ENCODE peak calls at places on chromosome 15, in four cellular contexts. One of them, this sample, is unnamed.

GRCh38 chr15:80068578-80068977 is 9.1 kb downstream of the ZFAND6 start:
- DNase-seq in epithelial cell of esophagus: no peak
- DNase-seq in Caco-2: no peak
- DNase-seq in foreskin fibroblast: peak
- DNase-seq in this sample: no peak

GRCh38 chr15:42453826-42454225 is 37.1 kb downstream of the ZNF106 start:
- DNase-seq in foreskin fibroblast: no peak
- DNase-seq in Caco-2: no peak
- DNase-seq in epithelial cell of esophagus: no peak
- DNase-seq in this sample: no peak

GRCh38 chr15:57403532-57403931 is 27.2 kb downstream of the CGNL1 start:
- DNase-seq in Caco-2: no peak
- DNase-seq in epithelial cell of esophagus: no peak
- DNase-seq in foreskin fibroblast: peak
- DNase-seq in this sample: no peak

GRCh38 chr15:101451192-101451799 is 38.2 kb downstream of the PCSK6 start:
- DNase-seq in Caco-2: no peak
- DNase-seq in epithelial cell of esophagus: no peak
- DNase-seq in foreskin fibroblast: peak
- DNase-seq in this sample: no peak

GRCh38 chr15:62112616-62113593 is 46.1 kb downstream of the C2CD4A start:
- DNase-seq in Caco-2: no peak
- DNase-seq in foreskin fibroblast: peak
- DNase-seq in epithelial cell of esophagus: peak
- DNase-seq in this sample: peak

GRCh38 chr15:45179221-45179985 is 8.4 kb downstream of the SHF start:
- DNase-seq in epithelial cell of esophagus: peak
- DNase-seq in Caco-2: no peak
- DNase-seq in foreskin fibroblast: peak
- DNase-seq in this sample: no peak

GRCh38 chr15:52709172-52709979 is 30.2 kb upstream of the ATOSA start:
- DNase-seq in foreskin fibroblast: no peak
- DNase-seq in Caco-2: peak
- DNase-seq in epithelial cell of esophagus: peak
- DNase-seq in this sample: no peak

GRCh38 chr15:60722328-60723112 is 243.6 kb upstream of the ICE2 start:
- DNase-seq in epithelial cell of esophagus: no peak
- DNase-seq in foreskin fibroblast: no peak
- DNase-seq in Caco-2: no peak
- DNase-seq in this sample: no peak

GRCh38 chr15:44092221-44092620 is 102.8 kb downstream of the FRMD5 start:
- DNase-seq in foreskin fibroblast: peak
- DNase-seq in Caco-2: no peak
- DNase-seq in epithelial cell of esophagus: peak
- DNase-seq in this sample: peak

GRCh38 chr15:43769584-43770228 is 7.1 kb downstream of the ELL3 start:
- DNase-seq in foreskin fibroblast: peak
- DNase-seq in Caco-2: peak
- DNase-seq in epithelial cell of esophagus: peak
- DNase-seq in this sample: no peak

GRCh38 chr15:101455291-101455916 is 34.1 kb downstream of the PCSK6 start:
- DNase-seq in foreskin fibroblast: peak
- DNase-seq in Caco-2: no peak
- DNase-seq in epithelial cell of esophagus: no peak
- DNase-seq in this sample: no peak

GRCh38 chr15:61582092-61582491 is 353.0 kb upstream of the RORA start:
- DNase-seq in Caco-2: no peak
- DNase-seq in epithelial cell of esophagus: no peak
- DNase-seq in foreskin fibroblast: no peak
- DNase-seq in this sample: no peak

GRCh38 chr15:83848315-83849050 is 194.6 kb downstream of the ADAMTSL3 start:
- DNase-seq in foreskin fibroblast: peak
- DNase-seq in Caco-2: no peak
- DNase-seq in epithelial cell of esophagus: peak
- DNase-seq in this sample: peak

GRCh38 chr15:31953573-31953972 is 76.7 kb upstream of the CHRNA7 start:
- DNase-seq in foreskin fibroblast: no peak
- DNase-seq in Caco-2: no peak
- DNase-seq in epithelial cell of esophagus: no peak
- DNase-seq in this sample: no peak

GRCh38 chr15:41161336-41161735 is 45.3 kb upstream of the INO80 start:
- DNase-seq in foreskin fibroblast: peak
- DNase-seq in Caco-2: no peak
- DNase-seq in epithelial cell of esophagus: peak
- DNase-seq in this sample: peak

This sample was measured in epithelial cell of prostate.